ENCODE peak calls at places on chromosomes 1 and 21, in eight cellular contexts. Y, B, Q, E, T, U, J and C are unnamed samples.
A peak's percentile ranks its signal among the peaks of the same experiment; 100 is the strongest.

GRCh38 chr1:152167835-152168534 is 9.0 kb upstream of the RPTN start:
- DNase-seq in U (peak; percentile 14), T (no peak), J (no peak), Q (no peak), B (no peak), E (peak; percentile 78), Y (peak; percentile 80), C (peak; percentile 65)

GRCh38 chr1:197837911-197838310 is 62.6 kb upstream of the DENND1B start:
- DNase-seq in U (peak; percentile 36), E (no peak), T (no peak), B (peak; percentile 5), Q (no peak), Y (no peak), J (no peak), C (peak; percentile 17)

GRCh38 chr1:24535021-24535424 is 20.9 kb upstream of the NCMAP start:
- DNase-seq in Q (no peak), U (no peak), Y (no peak), T (no peak), E (no peak), B (no peak), J (no peak), C (peak; percentile 51)

GRCh38 chr1:204032642-204033235 is 40.2 kb upstream of the SOX13 start:
- DNase-seq in Y (no peak), J (no peak), Q (no peak), T (no peak), B (no peak), E (no peak), U (no peak), C (no peak)

GRCh38 chr1:1177452-1178206 is 3.9 kb downstream of the TTLL10 start:
- DNase-seq in E (no peak), U (no peak), J (no peak), T (no peak), Q (peak; percentile 4), Y (no peak), B (no peak), C (no peak)

GRCh38 chr21:31370281-31370892 is 26.3 kb upstream of the TIAM1 start:
- DNase-seq in J (no peak), T (no peak), Y (no peak), E (no peak), U (no peak), B (no peak), Q (no peak), C (no peak)

GRCh38 chr1:244011251-244011650 is 39.8 kb upstream of the ZBTB18 start:
- DNase-seq in U (no peak), B (peak; percentile 77), Q (no peak), E (no peak), J (no peak), T (no peak), Y (no peak), C (no peak)

GRCh38 chr1:26526287-26526686 is 3.3 kb upstream of the RPS6KA1 start:
- DNase-seq in U (no peak), Y (no peak), E (no peak), Q (no peak), T (no peak), B (no peak), J (no peak), C (no peak)

GRCh38 chr1:201515895-201516294 is 9.0 kb upstream of the CSRP1 start:
- DNase-seq in B (no peak), E (no peak), J (no peak), U (no peak), Y (no peak), T (no peak), Q (peak; percentile 72), C (no peak)

GRCh38 chr1:50060279-50060678 is 36.5 kb upstream of the AGBL4 start:
- DNase-seq in E (no peak), J (no peak), U (no peak), T (no peak), Q (no peak), B (no peak), Y (no peak), C (no peak)

GRCh38 chr1:32068891-32069590 is 3.7 kb upstream of the TMEM39B start:
- DNase-seq in J (no peak), T (no peak), E (no peak), U (no peak), Y (no peak), B (peak; percentile 13), Q (no peak), C (peak; percentile 33)

GRCh38 chr1:181208967-181209366 is 120.5 kb downstream of the IER5 start:
- DNase-seq in B (no peak), J (no peak), T (no peak), U (no peak), E (no peak), Y (no peak), Q (no peak), C (no peak)

GRCh38 chr1:163771637-163772036 is 449.9 kb downstream of the NUF2 start:
- DNase-seq in E (no peak), J (no peak), Q (no peak), B (no peak), U (no peak), T (no peak), Y (no peak), C (no peak)

GRCh38 chr1:226349801-226350503 is 41.0 kb upstream of the LIN9 start:
- DNase-seq in J (no peak), T (no peak), E (no peak), U (no peak), B (peak; percentile 83), Y (no peak), Q (peak; percentile 65), C (peak; percentile 82)

DNA sequence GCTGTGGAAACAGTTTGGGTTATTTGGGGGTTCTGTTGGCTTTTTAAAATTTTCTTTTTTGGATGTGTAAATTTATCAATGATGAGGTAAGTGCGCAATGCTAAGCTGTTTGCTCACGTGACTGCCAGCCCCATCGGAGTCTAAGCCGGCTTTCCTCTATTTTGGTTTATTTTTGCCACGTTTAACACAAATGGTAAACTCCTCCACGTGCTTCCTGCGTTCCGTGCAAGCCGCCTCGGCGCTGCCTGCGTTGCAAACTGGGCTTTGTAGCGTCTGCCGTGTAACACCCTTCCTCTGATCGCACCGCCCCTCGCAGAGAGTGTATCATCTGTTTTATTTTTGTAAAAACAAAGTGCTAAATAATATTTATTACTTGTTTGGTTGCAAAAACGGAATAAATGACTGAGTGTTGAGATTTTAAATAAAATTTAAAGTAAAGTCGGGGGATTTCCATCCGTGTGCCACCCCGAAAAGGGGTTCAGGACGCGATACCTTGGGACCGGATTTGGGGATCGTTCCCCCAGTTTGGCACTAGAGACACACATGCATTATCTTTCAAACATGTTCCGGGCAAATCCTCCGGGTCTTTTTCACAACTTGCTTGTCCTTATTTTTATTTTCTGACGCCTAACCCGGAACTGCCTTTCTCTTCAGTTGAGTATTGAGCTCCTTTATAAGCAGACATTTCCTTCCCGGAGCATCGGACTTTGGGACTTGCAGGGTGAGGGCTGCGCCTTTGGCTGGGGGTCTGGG is 3.2 kb downstream of the OLIG2 start:
- DNase-seq in E (no peak), Y (no peak), U (no peak), T (no peak), J (no peak), B (no peak), Q (no peak), C (no peak)
- TF ChIP-seq MAX in E (no peak), Y (no peak), U (no peak), T (peak; percentile 53), J (no peak), B (peak; percentile 23), Q (no peak), C (no peak)

DNA sequence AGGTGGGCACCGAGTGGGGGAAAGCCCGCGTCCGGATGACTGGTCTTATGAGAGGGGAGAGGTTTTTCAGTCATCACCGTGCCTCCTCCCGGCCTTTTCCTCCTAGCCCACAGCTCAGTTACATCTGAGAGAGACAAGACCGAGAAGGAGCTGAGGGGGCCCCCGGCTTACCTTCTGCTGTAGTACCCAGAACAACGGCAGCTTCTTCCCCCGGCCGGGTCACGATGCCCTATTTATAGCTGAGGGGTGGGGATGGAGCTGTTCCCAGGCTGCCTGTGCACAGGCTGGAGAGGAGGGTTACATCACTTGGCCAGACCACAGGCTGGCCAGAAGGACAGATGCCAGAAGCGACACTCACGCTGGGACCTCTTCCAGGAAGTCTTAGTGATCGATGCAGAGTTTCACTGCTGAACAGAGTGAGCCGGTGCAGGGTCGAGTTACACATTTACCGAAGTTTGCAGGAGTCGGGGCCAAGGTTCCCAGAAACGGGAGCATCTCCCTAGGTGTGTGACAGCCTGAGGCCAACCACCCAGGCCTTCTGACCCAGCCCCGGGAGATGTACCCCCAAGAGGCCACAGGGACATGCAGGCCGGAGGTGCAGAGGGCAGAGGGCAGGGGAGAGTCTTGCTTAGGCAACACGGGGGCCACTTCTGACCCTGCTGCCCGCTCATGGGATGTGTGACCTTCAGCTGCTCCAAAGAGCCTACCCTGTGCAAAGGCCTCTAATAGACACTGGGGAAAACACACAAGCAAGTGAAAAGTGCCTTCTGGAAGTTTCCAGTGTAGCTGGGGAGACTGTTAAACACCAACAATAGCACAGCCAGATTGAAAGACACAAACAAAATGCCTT is at the start of gene AGT:
- DNase-seq in T (no peak), B (no peak), U (peak; percentile 95), J (no peak), E (no peak), Y (no peak), Q (no peak), C (peak; percentile 9)
- TF ChIP-seq POLR2A in T (no peak), B (no peak), U (no peak), J (no peak), E (no peak), Y (no peak), Q (no peak), C (no peak)

GRCh38 chr1:47784294-47784650 is 212.9 kb downstream of the TRABD2B start:
- DNase-seq in J (no peak), E (no peak), Q (no peak), U (no peak), T (no peak), Y (no peak), B (peak; percentile 4), C (no peak)

GRCh38 chr1:47785118-47785517 is 212.1 kb downstream of the TRABD2B start:
- DNase-seq in J (no peak), T (no peak), U (no peak), Y (no peak), B (no peak), E (no peak), Q (no peak), C (no peak)

GRCh38 chr1:47786301-47786700 is 210.9 kb downstream of the TRABD2B start:
- DNase-seq in T (no peak), E (no peak), Q (no peak), Y (no peak), B (no peak), J (no peak), U (no peak), C (no peak)

GRCh38 chr1:47787560-47787959 is 209.6 kb downstream of the TRABD2B start:
- DNase-seq in E (no peak), B (no peak), T (no peak), J (no peak), U (no peak), Y (no peak), Q (no peak), C (no peak)

GRCh38 chr1:47785561-47786271 is 211.5 kb downstream of the TRABD2B start:
- DNase-seq in J (no peak), B (no peak), E (no peak), Q (no peak), T (peak; percentile 10), Y (peak; percentile 20), U (peak; percentile 41), C (peak; percentile 6)
- TF ChIP-seq CTCF in J (no peak), B (peak; percentile 5), E (no peak), Q (peak; percentile 45), T (peak; percentile 74), Y (no peak), U (peak; percentile 84), C (no peak)

DNA sequence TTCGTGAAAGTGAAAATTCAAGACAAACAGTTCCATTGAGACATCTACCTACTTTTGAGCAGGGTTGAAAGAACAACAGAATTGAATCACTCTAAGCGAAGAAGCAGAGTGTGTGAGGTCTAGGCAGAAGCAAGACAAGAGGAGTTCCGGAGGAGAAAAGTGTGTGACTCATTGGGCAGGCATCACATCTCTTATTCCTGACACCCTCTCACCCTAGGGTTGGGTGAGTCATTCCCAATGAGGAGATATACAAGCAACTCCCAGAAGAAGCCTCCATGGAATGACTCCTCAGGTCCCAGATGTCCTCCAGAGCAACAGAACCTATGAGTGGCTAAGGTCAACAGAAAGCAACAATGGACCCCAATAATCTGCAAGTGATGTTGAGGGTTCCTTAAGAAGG is 138.1 kb downstream of the TPR start:
- DNase-seq in B (peak; percentile 48), J (no peak), Y (peak; percentile 77), U (no peak), E (peak; percentile 62), T (no peak), Q (no peak), C (no peak)
- TF ChIP-seq MAX in B (no peak), J (no peak), Y (peak; percentile 30), U (no peak), E (no peak), T (no peak), Q (no peak), C (no peak)